ENCODE peak calls at places on chromosomes 1 and 21, in five cellular contexts. One of them, this sample, is unnamed.

GRCh38 chr21:41188476-41189146 is 20.7 kb downstream of the BACE2 start:
- DNase-seq in GM03348: no peak
- DNase-seq in activated CD4-positive, alpha-beta T cell treated with anti-CD3 and anti-CD28 coated beads, Interleukin-2, amount 50 U/mL, for 24 hours: no peak
- DNase-seq in progenitor cell of endocrine pancreas: no peak
- DNase-seq in NCI-H187: no peak
- DNase-seq in this sample: no peak

GRCh38 chr1:168079761-168080160 is 57.0 kb downstream of the GPR161 start:
- DNase-seq in NCI-H187: no peak
- DNase-seq in progenitor cell of endocrine pancreas: no peak
- DNase-seq in activated CD4-positive, alpha-beta T cell treated with anti-CD3 and anti-CD28 coated beads, Interleukin-2, amount 50 U/mL, for 24 hours: no peak
- DNase-seq in GM03348: peak
- DNase-seq in this sample: no peak

GRCh38 chr21:42156690-42157605 is 62.0 kb upstream of the ABCG1 start:
- DNase-seq in progenitor cell of endocrine pancreas: no peak
- DNase-seq in GM03348: no peak
- DNase-seq in activated CD4-positive, alpha-beta T cell treated with anti-CD3 and anti-CD28 coated beads, Interleukin-2, amount 50 U/mL, for 24 hours: no peak
- DNase-seq in NCI-H187: no peak
- DNase-seq in this sample: no peak

GRCh38 chr1:223423641-223424233 is 30.5 kb downstream of the CCDC185 start:
- DNase-seq in progenitor cell of endocrine pancreas: no peak
- DNase-seq in activated CD4-positive, alpha-beta T cell treated with anti-CD3 and anti-CD28 coated beads, Interleukin-2, amount 50 U/mL, for 24 hours: no peak
- DNase-seq in NCI-H187: no peak
- DNase-seq in GM03348: peak
- DNase-seq in this sample: no peak

GRCh38 chr1:161131721-161132409 is 602 bp downstream of the DEDD start:
- DNase-seq in activated CD4-positive, alpha-beta T cell treated with anti-CD3 and anti-CD28 coated beads, Interleukin-2, amount 50 U/mL, for 24 hours: no peak
- DNase-seq in NCI-H187: no peak
- DNase-seq in GM03348: peak
- DNase-seq in progenitor cell of endocrine pancreas: no peak
- DNase-seq in this sample: no peak

GRCh38 chr1:43048601-43049011 is 89.9 kb upstream of the SLC2A1 start:
- DNase-seq in activated CD4-positive, alpha-beta T cell treated with anti-CD3 and anti-CD28 coated beads, Interleukin-2, amount 50 U/mL, for 24 hours: no peak
- DNase-seq in NCI-H187: no peak
- DNase-seq in GM03348: peak
- DNase-seq in progenitor cell of endocrine pancreas: no peak
- DNase-seq in this sample: no peak

GRCh38 chr1:20248954-20249612 is 41.6 kb upstream of the VWA5B1 start:
- DNase-seq in GM03348: no peak
- DNase-seq in progenitor cell of endocrine pancreas: no peak
- DNase-seq in NCI-H187: peak
- DNase-seq in activated CD4-positive, alpha-beta T cell treated with anti-CD3 and anti-CD28 coated beads, Interleukin-2, amount 50 U/mL, for 24 hours: no peak
- DNase-seq in this sample: no peak

GRCh38 chr1:30184393-30185141 is 538.8 kb downstream of the MATN1 start:
- DNase-seq in NCI-H187: no peak
- DNase-seq in GM03348: no peak
- DNase-seq in progenitor cell of endocrine pancreas: no peak
- DNase-seq in activated CD4-positive, alpha-beta T cell treated with anti-CD3 and anti-CD28 coated beads, Interleukin-2, amount 50 U/mL, for 24 hours: no peak
- DNase-seq in this sample: no peak

GRCh38 chr1:110006516-110006915 is 22.0 kb downstream of the AHCYL1 start:
- DNase-seq in activated CD4-positive, alpha-beta T cell treated with anti-CD3 and anti-CD28 coated beads, Interleukin-2, amount 50 U/mL, for 24 hours: no peak
- DNase-seq in NCI-H187: no peak
- DNase-seq in progenitor cell of endocrine pancreas: no peak
- DNase-seq in GM03348: no peak
- DNase-seq in this sample: no peak

This sample was measured in glutamatergic neuron.